ENCODE peak calls at places on chromosomes 13 and 19, in six cellular contexts. Y is cardiac fibroblast, C is GM23338, P is neural progenitor cell, F is spleen, L is HFFc6. H is an unnamed sample.

GRCh38 chr19:5480427-5480836 is 25.2 kb downstream of the ZNRF4 start:
- DNase-seq in Y (peak), C (peak), P (peak), F (no peak), L (no peak), H (peak)

GRCh38 chr13:110396913-110397379 is 89.9 kb downstream of the COL4A2 start:
- DNase-seq in Y (peak), C (no peak), P (no peak), F (no peak), L (peak), H (no peak)

GRCh38 chr13:98576963-98577822 is at the start of gene STK24:
- DNase-seq in Y (peak), C (peak), P (peak), F (peak), L (peak), H (peak)

GRCh38 chr19:48760514-48761221 is 5.3 kb downstream of the FGF21 start:
- DNase-seq in Y (no peak), C (no peak), P (no peak), F (no peak), L (no peak), H (no peak)

GRCh38 chr13:83211301-83211700 is 671.0 kb downstream of the SLITRK1 start:
- DNase-seq in Y (no peak), C (no peak), P (no peak), F (no peak), L (peak), H (no peak)

GRCh38 chr19:6476155-6476895 is 5.3 kb downstream of the DENND1C start:
- DNase-seq in Y (peak), C (peak), P (peak), F (peak), L (peak), H (peak)

GRCh38 chr19:4877753-4878490 is 10.5 kb upstream of the PLIN3 start:
- DNase-seq in Y (peak), C (peak), P (peak), F (peak), L (no peak), H (peak)

GRCh38 chr13:92590503-92590908 is 636.1 kb upstream of the GPC6 start:
- DNase-seq in Y (peak), C (no peak), P (no peak), F (no peak), L (no peak), H (no peak)

GRCh38 chr19:15563325-15563794 is 51.7 kb upstream of the CYP4F8 start:
- DNase-seq in Y (peak), C (no peak), P (no peak), F (no peak), L (no peak), H (no peak)

GRCh38 chr13:53075356-53076041 is 46.9 kb downstream of the OLFM4 start:
- DNase-seq in Y (no peak), C (no peak), P (no peak), F (no peak), L (no peak), H (no peak)

GRCh38 chr13:99982021-99982740 is 597 bp downstream of the ZIC2 start:
- DNase-seq in Y (no peak), C (peak), P (peak), F (peak), L (no peak), H (peak)

GRCh38 chr19:45506991-45507863 is at the start of gene VASP:
- DNase-seq in Y (peak), C (peak), P (peak), F (peak), L (peak), H (peak)

GRCh38 chr13:111506131-111506530 is 185.7 kb downstream of the TEX29 start:
- DNase-seq in Y (no peak), C (no peak), P (no peak), F (no peak), L (no peak), H (no peak)

GRCh38 chr19:45395524-45396388 is 9.1 kb downstream of the PPP1R13L start:
- DNase-seq in Y (no peak), C (peak), P (peak), F (no peak), L (no peak), H (peak)

GRCh38 chr19:5974721-5975387 is 3.1 kb downstream of the RANBP3 start:
- DNase-seq in Y (no peak), C (no peak), P (no peak), F (peak), L (no peak), H (no peak)

GRCh38 chr19:19668230-19669012 is at the start of gene ZNF101:
- DNase-seq in Y (peak), C (peak), P (peak), F (peak), L (peak), H (peak)

GRCh38 chr19:21462540-21462939 is 42.9 kb upstream of the ZNF429 start:
- DNase-seq in Y (no peak), C (no peak), P (no peak), F (peak), L (no peak), H (no peak)

GRCh38 chr13:64855506-64855905 is 2374.6 kb downstream of the PCDH9 start:
- DNase-seq in Y (peak), C (no peak), P (no peak), F (no peak), L (no peak), H (no peak)

GRCh38 chr13:95023405-95023804 is 277.8 kb downstream of the ABCC4 start:
- DNase-seq in Y (no peak), C (no peak), P (no peak), F (no peak), L (no peak), H (no peak)

GRCh38 chr19:42285546-42285945 is 16.4 kb upstream of the PRR19 start:
- DNase-seq in Y (no peak), C (no peak), P (peak), F (peak), L (no peak), H (no peak)

GRCh38 chr19:44745386-44745831 is 3.1 kb upstream of the BCL3 start:
- DNase-seq in Y (peak), C (peak), P (peak), F (peak), L (peak), H (no peak)

GRCh38 chr19:58217607-58218391 is 10.9 kb upstream of the ZNF544 start:
- DNase-seq in Y (no peak), C (no peak), P (no peak), F (no peak), L (no peak), H (no peak)

GRCh38 chr19:58217069-58217481 is 11.6 kb upstream of the ZNF544 start:
- DNase-seq in Y (no peak), C (peak), P (no peak), F (no peak), L (no peak), H (no peak)

GRCh38 chr19:58213075-58213369 is 15.7 kb upstream of the ZNF544 start:
- DNase-seq in Y (no peak), C (no peak), P (no peak), F (no peak), L (no peak), H (no peak)

GRCh38 chr19:58218899-58219298 is 9.8 kb upstream of the ZNF544 start:
- DNase-seq in Y (peak), C (peak), P (peak), F (no peak), L (no peak), H (no peak)
- TF ChIP-seq CTCF in Y (peak), C (peak), P (peak), F (no peak), L (peak), H (no peak)

GRCh38 chr13:43153436-43154082 is 130.2 kb downstream of the DNAJC15 start:
- DNase-seq in Y (peak), C (no peak), P (no peak), F (no peak), L (peak), H (no peak)
- TF ChIP-seq CTCF in Y (no peak), C (no peak), P (no peak), F (no peak), L (no peak), H (no peak)

DNA sequence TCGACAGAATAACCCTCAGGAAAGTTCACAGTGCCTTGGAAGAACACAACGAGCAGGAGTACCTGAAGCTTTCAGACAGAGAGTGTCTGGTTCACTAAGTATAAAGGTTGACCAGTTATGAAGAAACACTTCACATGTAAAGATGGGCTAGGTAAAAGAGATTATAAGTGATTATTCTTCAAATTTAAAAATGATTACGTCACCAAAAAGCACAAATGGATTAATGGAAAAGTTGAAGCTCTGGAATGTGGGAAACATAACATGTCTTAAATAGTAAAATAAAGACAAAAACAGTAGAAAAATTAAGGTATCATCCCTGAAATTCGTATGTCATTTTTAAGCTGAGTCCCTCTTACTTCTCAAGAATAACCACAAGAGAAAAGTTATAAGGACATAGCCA is 643.9 kb upstream of the KLF12 start:
- DNase-seq in Y (no peak), C (no peak), P (no peak), F (no peak), L (no peak), H (no peak)
- TF ChIP-seq CTCF in Y (no peak), C (no peak), P (no peak), F (no peak), L (no peak), H (no peak)

DNA sequence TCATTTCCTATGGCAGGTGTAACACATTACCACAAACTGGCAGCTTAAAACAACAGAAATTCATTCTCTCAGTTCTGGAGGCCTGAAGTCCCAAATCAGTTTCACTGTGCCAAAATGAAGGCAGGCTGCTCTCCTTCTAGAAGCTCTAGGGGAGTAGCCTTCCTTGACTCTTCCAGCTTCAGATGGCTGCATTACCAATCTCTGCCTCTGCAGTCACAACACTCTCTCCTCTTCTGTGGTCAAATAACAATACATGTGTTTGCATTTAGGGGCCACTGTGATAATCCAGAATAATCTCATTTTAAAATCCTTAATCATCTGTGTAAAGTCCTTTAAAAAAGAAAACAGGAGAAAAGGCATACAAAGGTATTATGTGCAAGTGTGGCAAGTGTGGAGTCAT is 7.8 kb downstream of the DIAPH3 start:
- DNase-seq in Y (peak), C (peak), P (no peak), F (no peak), L (peak), H (no peak)
- TF ChIP-seq CTCF in Y (peak), C (peak), P (no peak), F (no peak), L (peak), H (no peak)

GRCh38 chr19:38932425-38933179 is 1.9 kb downstream of the MRPS12 start:
- DNase-seq in Y (peak), C (peak), P (peak), F (no peak), L (no peak), H (no peak)
- TF ChIP-seq CTCF in Y (peak), C (peak), P (peak), F (peak), L (peak), H (peak)

GRCh38 chr13:45194081-45194939 is 6.5 kb downstream of the KCTD4 start:
- DNase-seq in Y (peak), C (peak), P (peak), F (no peak), L (no peak), H (no peak)

GRCh38 chr13:45196622-45197021 is 4.2 kb downstream of the KCTD4 start:
- DNase-seq in Y (peak), C (no peak), P (no peak), F (no peak), L (peak), H (no peak)

GRCh38 chr13:45198041-45198440 is 2.8 kb downstream of the KCTD4 start:
- DNase-seq in Y (no peak), C (no peak), P (no peak), F (no peak), L (no peak), H (no peak)

GRCh38 chr13:45195421-45195820 is 5.4 kb downstream of the KCTD4 start:
- DNase-seq in Y (peak), C (no peak), P (no peak), F (no peak), L (no peak), H (no peak)

DNA sequence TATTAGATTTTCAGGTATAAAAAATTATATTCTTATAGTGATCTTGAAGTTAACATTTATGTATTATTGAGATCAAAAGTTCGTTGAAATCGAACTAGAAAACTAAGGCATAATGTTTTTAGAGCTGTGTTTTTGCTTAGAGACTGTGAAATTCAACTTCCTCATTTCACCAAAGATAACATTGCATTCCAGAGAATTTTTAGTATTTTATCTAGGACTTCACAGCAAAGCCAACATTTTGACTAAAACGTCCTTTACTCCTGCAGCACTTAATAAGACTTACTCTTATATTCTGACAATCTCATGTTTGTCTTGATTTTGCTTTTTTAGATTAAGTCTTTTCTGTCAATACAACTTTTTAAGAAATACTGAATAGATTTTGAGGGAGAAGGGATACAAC is 4.8 kb downstream of the KCTD4 start:
- DNase-seq in Y (peak), C (no peak), P (no peak), F (no peak), L (no peak), H (no peak)
- TF ChIP-seq CTCF in Y (no peak), C (no peak), P (no peak), F (no peak), L (no peak), H (no peak)

DNA sequence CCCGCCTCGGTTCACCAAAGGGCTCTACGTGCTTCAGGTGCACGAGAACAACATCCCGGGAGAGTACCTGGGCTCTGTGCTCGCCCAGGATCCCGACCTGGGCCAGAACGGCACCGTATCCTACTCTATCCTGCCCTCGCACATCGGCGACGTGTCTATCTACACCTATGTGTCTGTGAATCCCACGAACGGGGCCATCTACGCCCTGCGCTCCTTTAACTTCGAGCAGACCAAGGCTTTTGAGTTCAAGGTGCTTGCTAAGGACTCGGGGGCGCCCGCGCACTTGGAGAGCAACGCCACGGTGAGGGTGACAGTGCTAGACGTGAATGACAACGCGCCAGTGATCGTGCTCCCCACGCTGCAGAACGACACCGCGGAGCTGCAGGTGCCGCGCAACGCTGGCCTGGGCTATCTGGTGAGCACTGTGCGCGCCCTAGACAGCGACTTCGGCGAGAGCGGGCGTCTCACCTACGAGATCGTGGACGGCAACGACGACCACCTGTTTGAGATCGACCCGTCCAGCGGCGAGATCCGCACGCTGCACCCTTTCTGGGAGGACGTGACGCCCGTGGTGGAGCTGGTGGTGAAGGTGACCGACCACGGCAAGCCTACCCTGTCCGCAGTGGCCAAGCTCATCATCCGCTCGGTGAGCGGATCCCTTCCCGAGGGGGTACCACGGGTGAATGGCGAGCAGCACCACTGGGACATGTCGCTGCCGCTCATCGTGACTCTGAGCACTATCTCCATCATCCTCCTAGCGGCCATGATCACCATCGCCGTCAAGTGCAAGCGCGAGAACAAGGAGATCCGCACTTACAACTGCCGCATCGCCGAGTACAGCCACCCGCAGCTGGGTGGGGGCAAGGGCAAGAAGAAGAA is 2.6 kb downstream of the PCDH17 start:
- DNase-seq in Y (no peak), C (peak), P (peak), F (peak), L (no peak), H (peak)
- TF ChIP-seq CTCF in Y (no peak), C (peak), P (peak), F (no peak), L (no peak), H (no peak)

DNA sequence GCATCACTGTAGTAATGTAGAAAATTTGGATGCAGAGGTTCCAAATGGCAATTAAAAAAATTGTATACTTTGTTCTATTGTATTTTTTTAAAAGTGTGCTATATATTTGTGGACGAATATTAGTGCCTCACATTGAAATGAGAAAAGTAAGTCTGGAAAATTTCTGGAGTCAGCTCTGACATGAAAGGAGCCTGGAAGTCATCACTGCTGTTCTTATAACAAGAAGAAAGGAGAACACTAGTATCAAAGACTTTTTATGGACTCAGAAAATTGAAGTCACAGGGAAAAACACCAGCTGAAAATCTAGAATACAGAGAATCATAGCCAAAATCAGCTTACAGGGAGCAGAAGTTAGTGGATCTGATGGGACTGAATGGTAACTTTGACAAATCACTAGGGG is 1450.7 kb upstream of the SPRY2 start:
- DNase-seq in Y (no peak), C (no peak), P (no peak), F (no peak), L (no peak), H (no peak)
- TF ChIP-seq CTCF in Y (no peak), C (no peak), P (no peak), F (no peak), L (no peak), H (no peak)

GRCh38 chr13:23467048-23467931 is 33.8 kb upstream of the SACS start:
- DNase-seq in Y (no peak), C (no peak), P (peak), F (peak), L (peak), H (no peak)

GRCh38 chr13:23467932-23468278 is 34.4 kb upstream of the SACS start:
- DNase-seq in Y (no peak), C (no peak), P (no peak), F (no peak), L (no peak), H (no peak)

GRCh38 chr13:23463631-23464030 is 30.1 kb upstream of the SACS start:
- DNase-seq in Y (no peak), C (no peak), P (no peak), F (no peak), L (peak), H (no peak)

GRCh38 chr13:23468811-23469210 is 35.3 kb upstream of the SACS start:
- DNase-seq in Y (no peak), C (no peak), P (no peak), F (no peak), L (no peak), H (no peak)

DNA sequence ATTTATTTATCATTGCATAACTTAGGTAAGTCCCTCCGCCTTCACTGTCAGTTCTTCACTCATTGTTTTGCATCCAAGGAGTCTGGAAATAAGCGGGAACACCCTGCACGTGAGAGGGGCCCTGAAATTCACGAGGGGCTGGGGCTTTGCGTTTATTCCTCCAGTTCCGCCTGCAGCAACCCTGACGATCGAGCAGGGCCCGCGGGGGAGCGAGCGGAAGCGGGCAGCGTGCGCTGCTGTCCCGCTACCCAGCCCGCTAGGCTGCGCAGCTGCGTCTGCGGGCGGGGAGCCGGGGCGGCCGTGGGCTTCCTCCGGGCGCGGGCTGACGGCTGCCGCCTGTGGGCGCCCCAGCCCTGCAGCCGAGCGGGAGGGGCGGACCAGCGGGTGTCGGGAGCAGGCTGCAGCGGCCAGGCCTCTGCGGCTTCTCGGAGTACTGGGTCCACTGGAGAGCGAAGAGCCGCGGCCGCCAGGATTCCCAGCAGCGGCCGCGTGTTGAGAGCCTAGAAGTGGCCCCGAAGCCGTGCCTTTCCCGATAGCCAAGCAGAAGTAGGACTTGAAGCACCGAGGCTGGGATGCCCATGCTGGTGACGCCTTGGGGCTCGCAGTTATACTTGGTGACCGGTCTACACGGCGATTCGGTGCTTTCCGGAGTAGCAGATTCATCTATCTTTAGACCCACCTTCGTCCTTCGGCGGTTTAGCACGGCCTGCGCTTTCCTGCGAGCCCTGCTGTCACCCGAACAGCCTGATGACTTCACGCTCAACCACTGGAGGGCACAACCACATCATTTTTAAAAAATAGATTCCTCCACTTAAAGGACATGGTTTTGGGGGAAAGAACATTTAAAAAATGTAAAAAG is 32.9 kb upstream of the SACS start:
- DNase-seq in Y (peak), C (peak), P (peak), F (peak), L (peak), H (peak)
- TF ChIP-seq CTCF in Y (peak), C (peak), P (peak), F (peak), L (peak), H (peak)

H was measured in nephron progenitor cell.